ENCODE peak calls at places on chromosomes 12 and 14, in six cellular contexts. M is stimulated activated CD4-positive, alpha-beta T cell treated with anti-CD3 and anti-CD28 coated beads, TNF-alpha, amount 100 ng/mL, for 24 hours; J is mesendoderm; V is IMR-90; Q is stimulated activated naive CD8-positive, alpha-beta T cell treated with anti-CD3 and anti-CD28 coated beads, Interleukin-15, Interleukin-2, amounts not matched to agents 100 U/mL and 50 U/mL, for 24 hours; S is T-helper 2 cell. W is an unnamed sample.

GRCh38 chr14:67343601-67344230 is 15.9 kb downstream of the ATP6V1D start:
- DNase-seq in J (no peak), V (no peak), Q (no peak), S (no peak), M (no peak), W (no peak)

GRCh38 chr12:32870716-32871115 is 25.9 kb downstream of the PKP2 start:
- DNase-seq in M (no peak), S (no peak), J (no peak), Q (no peak), V (no peak), W (no peak)

GRCh38 chr12:120469450-120470149 is at the start of gene SRSF9:
- DNase-seq in S (peak; percentile 97), V (peak; percentile 96), M (peak; percentile 95), Q (peak; percentile 99), J (peak; percentile 97), W (peak; percentile 96)

GRCh38 chr14:90060312-90060964 is 1.4 kb upstream of the KCNK13 start:
- DNase-seq in V (peak; percentile 51), Q (peak; percentile 65), S (peak; percentile 12), M (peak; percentile 19), J (peak; percentile 85), W (no peak)

GRCh38 chr12:109655578-109655977 is 58.0 kb upstream of the FAM222A start:
- DNase-seq in M (no peak), J (no peak), Q (no peak), S (no peak), V (no peak), W (no peak)

GRCh38 chr14:78405071-78405856 is 235.1 kb downstream of the NRXN3 start:
- DNase-seq in J (peak; percentile 19), Q (no peak), V (no peak), S (no peak), M (no peak), W (no peak)

GRCh38 chr14:21023174-21023573 is 1.7 kb downstream of the NDRG2 start:
- DNase-seq in S (no peak), J (no peak), Q (no peak), M (no peak), V (no peak), W (no peak)

GRCh38 chr12:4742421-4742970 is 22.3 kb downstream of the GALNT8 start:
- DNase-seq in M (no peak), V (no peak), Q (no peak), J (peak; percentile 72), S (no peak), W (no peak)

GRCh38 chr12:101927042-101927441 is 49.7 kb downstream of the DRAM1 start:
- DNase-seq in Q (no peak), J (no peak), S (no peak), M (no peak), V (peak; percentile 83), W (no peak)

GRCh38 chr12:100058482-100059029 is 73.8 kb upstream of the ANKS1B start:
- DNase-seq in V (peak; percentile 96), M (no peak), S (no peak), Q (no peak), J (peak; percentile 11), W (no peak)

GRCh38 chr12:95959107-95959506 is 16.0 kb downstream of the AMDHD1 start:
- DNase-seq in V (peak; percentile 14), J (peak; percentile 54), M (no peak), Q (no peak), S (no peak), W (no peak)

GRCh38 chr12:42469355-42470006 is 120.1 kb downstream of the PRICKLE1 start:
- DNase-seq in M (no peak), V (no peak), S (no peak), Q (peak; percentile 10), J (no peak), W (no peak)

GRCh38 chr12:93192878-93193277 is 184.8 kb upstream of the NUDT4 start:
- DNase-seq in S (no peak), V (no peak), Q (no peak), J (no peak), M (no peak), W (no peak)

GRCh38 chr12:51281202-51281924 is 11.1 kb upstream of the SMAGP start:
- DNase-seq in S (no peak), M (no peak), V (peak; percentile 74), J (no peak), Q (no peak), W (no peak)

GRCh38 chr12:32217354-32218310 is 111.0 kb downstream of the BICD1 start:
- DNase-seq in Q (no peak), V (peak; percentile 85), M (no peak), S (no peak), J (no peak), W (no peak)

GRCh38 chr12:119603767-119604166 is 10.2 kb downstream of the TMEM233 start:
- DNase-seq in S (no peak), V (no peak), Q (no peak), J (no peak), M (no peak), W (no peak)

GRCh38 chr12:78085562-78086182 is 255.0 kb downstream of the NAV3 start:
- DNase-seq in M (no peak), Q (no peak), J (no peak), V (peak; percentile 74), S (no peak), W (no peak)

W was measured in DND-41.